ENCODE peak calls at places on chromosomes 16 and 17, in four cellular contexts. G is cardiac muscle cell; C is GDM1; H is stimulated activated CD8-positive, alpha-beta memory T cell treated with anti-CD3 and anti-CD28 coated beads, Interleukin-4, amount 100 ng/mL, for 4 hours. P is an unnamed sample.
A peak's percentile ranks its signal among the peaks of the same experiment; 100 is the strongest.

GRCh38 chr17:27538156-27538955 is 82.1 kb downstream of the KSR1 start:
- DNase-seq in G (no peak), C (no peak), H (no peak), P (no peak)

GRCh38 chr17:20938244-20938643 is 104.6 kb downstream of the USP22 start:
- DNase-seq in G (no peak), C (no peak), H (no peak), P (no peak)

GRCh38 chr16:55625843-55626242 is 29.9 kb upstream of the SLC6A2 start:
- DNase-seq in G (no peak), C (no peak), H (no peak), P (no peak)

GRCh38 chr17:31830971-31831755 is 27.9 kb downstream of the COPRS start:
- DNase-seq in G (peak; percentile 55), C (peak; percentile 15), H (no peak), P (no peak)

GRCh38 chr17:1344521-1344920 is 55.5 kb downstream of the YWHAE start:
- DNase-seq in G (no peak), C (no peak), H (no peak), P (no peak)

GRCh38 chr17:75876190-75876937 is 2.0 kb downstream of the TRIM47 start:
- DNase-seq in G (no peak), C (no peak), H (peak; percentile 46), P (no peak)

GRCh38 chr16:75494696-75495601 is at the start of gene CHST6:
- DNase-seq in G (peak; percentile 60), C (no peak), H (no peak), P (no peak)

GRCh38 chr17:1714488-1714979 is 4.4 kb upstream of the TLCD2 start:
- DNase-seq in G (peak; percentile 99), C (peak; percentile 41), H (peak; percentile 22), P (no peak)

GRCh38 chr17:47239663-47240374 is 13.8 kb upstream of the ITGB3 start:
- DNase-seq in G (peak; percentile 98), C (peak; percentile 81), H (no peak), P (no peak)

GRCh38 chr16:84785843-84786538 is 33.8 kb upstream of the CRISPLD2 start:
- DNase-seq in G (peak; percentile 94), C (no peak), H (no peak), P (no peak)